ENCODE peak calls at places on chromosomes 4 and X, in five cellular contexts. B is left colon; D is activated CD4-positive, alpha-beta T cell treated with anti-CD3 and anti-CD28 coated beads for 36 hours; Y is activated T-cell treated with anti-CD3 and anti-CD28 coated beads, Interleukin-2, amount 50 U/mL, for 4 hours; X is body of pancreas. J is an unnamed sample.

GRCh38 chrX:10597871-10598270 is 22.5 kb downstream of the MID1 start:
- ATAC-seq in B (peak), D (no peak), Y (no peak), X (no peak), J (no peak)

GRCh38 chr4:151652841-151653547 is 107.8 kb downstream of the GATB start:
- ATAC-seq in B (no peak), D (no peak), Y (no peak), X (no peak), J (no peak)

GRCh38 chrX:139844163-139844562 is 88.7 kb downstream of the ATP11C start:
- ATAC-seq in B (peak), D (peak), Y (peak), X (no peak), J (no peak)

GRCh38 chrX:7047951-7048350 is 99.6 kb upstream of the STS start:
- ATAC-seq in B (no peak), D (no peak), Y (no peak), X (no peak), J (no peak)

GRCh38 chrX:15714529-15714928 is 23.5 kb upstream of the CA5B start:
- ATAC-seq in B (peak), D (no peak), Y (no peak), X (peak), J (no peak)

GRCh38 chr4:113835005-113835404 is 73.5 kb upstream of the CAMK2D start:
- ATAC-seq in B (no peak), D (no peak), Y (no peak), X (no peak), J (no peak)

GRCh38 chr4:88320174-88320779 is 35.9 kb upstream of the PPM1K start:
- ATAC-seq in B (no peak), D (peak), Y (peak), X (no peak), J (peak)

GRCh38 chr4:8506006-8506372 is 65.4 kb downstream of the TRMT44 start:
- ATAC-seq in B (no peak), D (no peak), Y (no peak), X (no peak), J (no peak)

GRCh38 chrX:37879692-37880091 is 32.3 kb upstream of the DYNLT3 start:
- ATAC-seq in B (peak), D (no peak), Y (no peak), X (no peak), J (no peak)

GRCh38 chr4:26173619-26174018 is 147.2 kb upstream of the RBPJ start:
- ATAC-seq in B (peak), D (no peak), Y (no peak), X (peak), J (no peak)

GRCh38 chr4:107863850-107864371 is 39.2 kb downstream of the SGMS2 start:
- ATAC-seq in B (peak), D (peak), Y (peak), X (peak), J (peak)

GRCh38 chr4:56465599-56466295 is 1.7 kb upstream of the SRP72 start:
- ATAC-seq in B (no peak), D (no peak), Y (no peak), X (no peak), J (no peak)

J was measured in activated T-helper 17 cell treated with anti-CD3 and anti-CD28 coated beads, Interleukin-2, amount 50 U/mL, for 72 hours.